ENCODE peak calls at places on chromosomes 5 and 9, in nine cellular contexts. F is retinal pigment epithelial cell; T is amniotic stem cell; M is AML-193; O is CD8-positive, alpha-beta T cell; A is H7; S is HFFc6; Q is NCI-H1092; I is astrocyte. R is an unnamed sample.
A peak's percentile ranks its signal among the peaks of the same experiment; 100 is the strongest.

GRCh38 chr9:11549311-11549794 is 936.6 kb upstream of the PTPRD start:
- DNase-seq in F (no peak), T (no peak), M (no peak), O (no peak), A (no peak), S (no peak), Q (no peak), I (no peak), R (no peak)

GRCh38 chr5:56190500-56190899 is 42.6 kb downstream of the ANKRD55 start:
- DNase-seq in F (no peak), T (no peak), M (no peak), O (peak; percentile 51), A (no peak), S (peak; percentile 73), Q (no peak), I (peak; percentile 65), R (no peak)

GRCh38 chr5:116032094-116032517 is at the start of gene ARL14EPL:
- DNase-seq in F (peak; percentile 94), T (peak; percentile 50), M (peak; percentile 74), O (no peak), A (no peak), S (peak; percentile 76), Q (no peak), I (peak; percentile 88), R (peak; percentile 34)

GRCh38 chr9:112437406-112437805 is 49.2 kb upstream of the KIAA1958 start:
- DNase-seq in F (no peak), T (no peak), M (no peak), O (no peak), A (no peak), S (no peak), Q (no peak), I (no peak), R (no peak)

GRCh38 chr9:24545285-24545684 is 412 bp downstream of the IZUMO3 start:
- DNase-seq in F (no peak), T (no peak), M (no peak), O (no peak), A (no peak), S (no peak), Q (no peak), I (no peak), R (no peak)

GRCh38 chr5:171724771-171725609 is 60.6 kb upstream of the SMIM23 start:
- DNase-seq in F (no peak), T (no peak), M (no peak), O (no peak), A (no peak), S (no peak), Q (no peak), I (peak; percentile 22), R (no peak)

GRCh38 chr5:777756-778161 is 6.8 kb downstream of the ZDHHC11B start:
- DNase-seq in F (no peak), T (no peak), M (no peak), O (no peak), A (peak; percentile 60), S (no peak), Q (no peak), I (no peak), R (no peak)

GRCh38 chr9:86945868-86946711 is 1.2 kb downstream of the GAS1 start:
- DNase-seq in F (no peak), T (peak; percentile 57), M (peak; percentile 12), O (peak; percentile 60), A (peak; percentile 84), S (peak; percentile 72), Q (peak; percentile 27), I (peak; percentile 62), R (no peak)

GRCh38 chr9:16610538-16610937 is 259.9 kb downstream of the BNC2 start:
- DNase-seq in F (no peak), T (no peak), M (no peak), O (no peak), A (no peak), S (no peak), Q (no peak), I (no peak), R (no peak)

GRCh38 chr9:130732131-130732530 is 38.6 kb downstream of the EXOSC2 start:
- DNase-seq in F (no peak), T (no peak), M (no peak), O (no peak), A (peak; percentile 60), S (no peak), Q (peak; percentile 95), I (peak; percentile 8), R (no peak)